ENCODE peak calls at places on chromosomes 16 and 17, in five cellular contexts. K is H1, O is GM12878, E is HepG2, U is K562. P is an unnamed sample.
A peak's percentile ranks its signal among the peaks of the same experiment; 100 is the strongest.

GRCh38 chr17:78572277-78573205 is 4.7 kb downstream of the DNAH17 start:
- DNase-seq in K (no peak), O (no peak), E (no peak), U (no peak), P (no peak)

GRCh38 chr17:46056800-46057304 is 57.8 kb downstream of the STH start:
- DNase-seq in K (no peak), O (no peak), E (no peak), U (no peak), P (peak; percentile 74)

GRCh38 chr16:88773812-88774291 is 11.2 kb downstream of the PIEZO1 start:
- DNase-seq in K (no peak), O (no peak), E (no peak), U (peak; percentile 90), P (no peak)

GRCh38 chr16:48432136-48432535 is 46.9 kb upstream of the SIAH1 start:
- DNase-seq in K (no peak), O (peak; percentile 48), E (no peak), U (no peak), P (no peak)

GRCh38 chr17:51398128-51398525 is 137.8 kb downstream of the UTP18 start:
- DNase-seq in K (no peak), O (no peak), E (no peak), U (no peak), P (no peak)

GRCh38 chr17:2421315-2422147 is 20.7 kb upstream of the MNT start:
- DNase-seq in K (no peak), O (no peak), E (no peak), U (no peak), P (peak; percentile 61)

GRCh38 chr17:70102531-70102930 is 27.5 kb downstream of the KCNJ16 start:
- DNase-seq in K (no peak), O (no peak), E (no peak), U (no peak), P (no peak)

GRCh38 chr16:1613240-1613639 is 1.1 kb downstream of the CRAMP1 start:
- DNase-seq in K (no peak), O (no peak), E (no peak), U (no peak), P (no peak)

GRCh38 chr16:81190667-81191066 is 47.8 kb upstream of the BCO1 start:
- DNase-seq in K (no peak), O (no peak), E (peak; percentile 61), U (no peak), P (peak; percentile 52)

GRCh38 chr17:56020369-56020768 is 132.9 kb upstream of the ANKFN1 start:
- DNase-seq in K (no peak), O (no peak), E (no peak), U (no peak), P (no peak)

DNA sequence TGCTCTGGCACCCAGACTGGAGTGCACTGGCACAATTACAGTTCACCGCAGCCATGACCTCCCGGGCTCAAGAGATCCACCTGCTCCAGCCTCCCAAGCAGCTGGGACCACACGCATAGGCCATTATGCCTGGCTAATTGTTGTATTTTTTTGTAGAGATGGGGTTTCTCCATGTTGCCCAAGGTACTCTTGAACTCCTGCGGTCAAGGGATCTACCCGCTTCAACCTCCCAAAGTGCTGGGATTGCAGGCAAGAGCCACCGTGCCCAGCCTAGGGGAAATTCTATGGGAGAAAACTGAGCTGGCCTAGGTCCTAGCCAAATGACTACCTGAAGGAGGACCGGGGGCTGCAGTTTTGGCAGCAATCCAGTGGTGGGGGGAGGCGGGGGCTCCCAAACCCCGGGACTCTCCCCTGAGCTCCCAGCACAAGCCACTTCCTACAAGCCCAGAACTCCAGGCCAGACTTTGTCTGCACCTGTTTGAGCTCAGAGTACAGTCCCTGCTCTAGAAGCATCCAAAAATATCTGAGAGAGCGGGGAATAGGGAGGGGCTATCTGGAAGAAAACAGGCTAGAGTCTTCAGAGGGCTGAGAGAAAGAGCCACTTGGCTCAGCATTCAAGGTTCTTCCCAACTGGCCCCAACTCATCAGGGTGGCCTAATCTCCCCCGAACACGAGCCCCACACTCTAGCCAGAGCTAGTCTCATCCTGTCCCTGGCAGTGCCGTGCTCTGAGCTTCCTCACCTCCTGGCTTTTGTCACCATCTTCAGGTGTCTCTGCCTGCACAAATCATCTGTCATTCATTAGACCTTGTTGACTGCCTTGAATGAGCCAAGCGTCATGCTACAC is 9.1 kb downstream of the SRL start:
- DNase-seq in K (no peak), O (no peak), E (no peak), U (no peak), P (no peak)
- TF ChIP-seq CTCF in K (no peak), O (peak; percentile 2), E (peak; percentile 35), U (no peak), P (no peak)

GRCh38 chr16:75624921-75625334 is 1.8 kb upstream of the ADAT1 start:
- DNase-seq in K (no peak), O (no peak), E (peak; percentile 41), U (peak; percentile 53), P (peak; percentile 13)

GRCh38 chr16:75626806-75627205 is 3.7 kb upstream of the ADAT1 start:
- DNase-seq in K (no peak), O (no peak), E (no peak), U (no peak), P (no peak)

GRCh38 chr16:75629132-75629531 is 6.1 kb upstream of the ADAT1 start:
- DNase-seq in K (no peak), O (no peak), E (no peak), U (no peak), P (no peak)

GRCh38 chr16:75627856-75628255 is 4.8 kb upstream of the ADAT1 start:
- DNase-seq in K (no peak), O (no peak), E (no peak), U (no peak), P (no peak)

DNA sequence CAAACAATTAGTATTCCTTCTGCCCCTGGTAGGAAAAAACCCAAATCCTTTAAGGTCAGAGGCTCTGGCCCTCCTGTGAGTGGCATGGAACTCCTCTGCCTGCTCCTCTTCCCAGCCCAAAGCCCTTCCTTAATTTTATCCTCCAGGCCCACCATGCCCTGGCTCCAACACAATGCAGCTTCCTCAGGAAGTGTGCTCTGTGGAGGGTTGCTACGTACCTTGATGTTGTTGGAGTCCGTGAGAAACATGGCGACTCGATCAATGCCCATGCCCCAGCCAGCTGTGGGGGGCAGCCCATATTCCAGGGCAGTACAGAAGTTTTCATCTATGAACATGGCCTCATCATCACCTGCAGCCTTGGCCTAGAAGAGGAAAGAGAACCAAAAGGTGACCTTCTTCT is 5.3 kb upstream of the ADAT1 start:
- DNase-seq in K (no peak), O (no peak), E (no peak), U (no peak), P (no peak)
- H3K4me2 ChIP-seq in K (no peak overlapping the region), O (no peak overlapping the region), E (no peak overlapping the region), U (no peak overlapping the region), P (no peak overlapping the region)

GRCh38 chr17:4304417-4305027 is 40.7 kb upstream of the ANKFY1 start:
- DNase-seq in K (no peak), O (no peak), E (peak; percentile 41), U (peak; percentile 62), P (peak; percentile 74)
- TF ChIP-seq HDAC2 in K (no peak), O (no peak), E (no peak), U (no peak), P (no peak)

GRCh38 chr16:67245674-67246080 is 1.6 kb downstream of the FHOD1 start:
- DNase-seq in K (no peak), O (no peak), E (no peak), U (no peak), P (no peak)

GRCh38 chr16:67246945-67247697 is at the start of gene FHOD1:
- DNase-seq in K (peak; percentile 100), O (peak; percentile 80), E (peak; percentile 83), U (peak; percentile 94), P (peak; percentile 95)

GRCh38 chr16:67247698-67248400 is 568 bp upstream of the FHOD1 start:
- DNase-seq in K (peak; percentile 58), O (no peak), E (no peak), U (no peak), P (no peak)

GRCh38 chr16:67245189-67245585 is 2.1 kb downstream of the FHOD1 start:
- DNase-seq in K (no peak), O (no peak), E (no peak), U (no peak), P (no peak)

DNA sequence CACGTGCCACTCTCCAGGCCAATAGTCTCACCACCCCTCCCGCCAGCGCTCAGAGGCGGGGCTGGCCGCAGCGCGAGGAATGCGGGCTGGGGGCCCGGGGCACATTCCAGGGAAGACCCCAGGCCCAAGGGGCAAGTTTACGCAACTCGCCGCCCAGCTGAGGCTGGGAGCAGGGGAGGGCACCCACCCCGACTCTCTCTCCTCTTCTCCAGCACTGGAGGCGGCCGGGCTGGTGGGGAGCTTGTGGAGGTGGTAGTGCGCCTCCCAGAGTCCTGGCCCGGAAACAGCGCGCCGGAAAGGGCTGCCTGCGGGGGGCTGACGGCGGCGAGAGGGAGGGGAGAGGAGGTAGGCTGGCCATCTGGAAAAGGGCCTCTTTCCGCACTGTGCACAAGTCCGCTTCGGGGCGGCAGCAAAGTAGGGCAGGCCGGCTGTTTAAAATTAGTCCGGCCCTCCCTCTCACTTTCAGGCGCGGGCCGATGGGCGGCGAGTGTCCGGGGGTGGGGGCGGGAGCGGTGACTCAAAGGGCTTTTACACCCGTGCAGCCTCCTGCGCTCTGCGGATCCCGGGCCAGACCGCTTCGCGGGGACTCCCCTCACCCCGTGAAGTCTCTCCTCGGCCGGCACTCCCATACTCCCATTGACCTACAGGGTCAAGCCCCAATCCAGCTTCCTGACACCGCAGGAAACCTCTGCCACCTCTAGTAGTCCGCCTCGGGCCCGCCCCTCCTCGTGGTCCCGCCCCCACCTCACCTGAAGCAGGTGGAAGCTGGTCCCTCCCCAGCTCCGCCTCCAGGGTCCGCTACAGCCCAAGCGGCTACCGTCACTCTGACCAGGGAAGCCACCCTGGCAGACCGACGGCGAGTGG is 968 bp downstream of the FHOD1 start:
- DNase-seq in K (peak; percentile 93), O (no peak), E (peak; percentile 87), U (peak; percentile 68), P (peak; percentile 56)
- TF ChIP-seq CTCF in K (peak; percentile 49), O (peak; percentile 44), E (peak; percentile 88), U (peak; percentile 75), P (peak; percentile 50)

P was measured in A549.